ENCODE peak calls at places on chromosome 14, in four cellular contexts. W, E, Q and H are unnamed samples.

GRCh38 chr14:20714593-20715250 is 26.2 kb downstream of the ANG start:
- DNase-seq in W (no peak), E (no peak), Q (no peak), H (peak)

GRCh38 chr14:104424406-104425072 is 155.0 kb upstream of the C14orf180 start:
- DNase-seq in W (peak), E (no peak), Q (peak), H (no peak)

GRCh38 chr14:28635387-28635786 is 131.2 kb upstream of the FOXG1 start:
- DNase-seq in W (peak), E (no peak), Q (no peak), H (no peak)

GRCh38 chr14:20624495-20625070 is 16.9 kb downstream of the OR6S1 start:
- DNase-seq in W (no peak), E (no peak), Q (peak), H (peak)

GRCh38 chr14:31927348-31927826 is 149.7 kb upstream of the ARHGAP5 start:
- DNase-seq in W (no peak), E (no peak), Q (no peak), H (peak)

GRCh38 chr14:71942904-71943694 is 10.9 kb downstream of the RGS6 start:
- DNase-seq in W (no peak), E (no peak), Q (no peak), H (no peak)

GRCh38 chr14:60331201-60332045 is 82.4 kb downstream of the PPM1A start:
- DNase-seq in W (peak), E (peak), Q (peak), H (no peak)

GRCh38 chr14:68462683-68463082 is 330.2 kb downstream of the ZFP36L1 start:
- DNase-seq in W (no peak), E (no peak), Q (no peak), H (no peak)

GRCh38 chr14:88195676-88196075 is 127.4 kb downstream of the KCNK10 start:
- DNase-seq in W (no peak), E (no peak), Q (peak), H (no peak)

GRCh38 chr14:65096323-65097089 is 5.8 kb downstream of the MAX start:
- DNase-seq in W (no peak), E (no peak), Q (no peak), H (no peak)

GRCh38 chr14:69048456-69048855 is 69.4 kb upstream of the ACTN1 start:
- DNase-seq in W (peak), E (no peak), Q (no peak), H (no peak)

GRCh38 chr14:69775012-69775411 is 8.1 kb downstream of the SRSF5 start:
- DNase-seq in W (no peak), E (no peak), Q (no peak), H (no peak)

GRCh38 chr14:74511966-74512365 is 18.4 kb downstream of the ISCA2 start:
- DNase-seq in W (no peak), E (no peak), Q (no peak), H (no peak)

GRCh38 chr14:91258021-91258618 is 13.6 kb upstream of the GPR68 start:
- DNase-seq in W (no peak), E (no peak), Q (no peak), H (peak)

GRCh38 chr14:105492051-105492965 is 1.3 kb downstream of the TEDC1 start:
- DNase-seq in W (no peak), E (no peak), Q (no peak), H (no peak)

GRCh38 chr14:95044463-95045254 is 112.7 kb downstream of the DICER1 start:
- DNase-seq in W (no peak), E (no peak), Q (peak), H (no peak)

GRCh38 chr14:52793061-52793460 is 1.7 kb upstream of the GNPNAT1 start:
- DNase-seq in W (no peak), E (no peak), Q (no peak), H (no peak)

GRCh38 chr14:57865066-57865449 is 834 bp downstream of the SLC35F4 start:
- DNase-seq in W (no peak), E (no peak), Q (no peak), H (no peak)

GRCh38 chr14:71143391-71144290 is 236.4 kb downstream of the PCNX1 start:
- DNase-seq in W (no peak), E (peak), Q (no peak), H (peak)

GRCh38 chr14:102352213-102352612 is 10.5 kb downstream of the CINP start:
- DNase-seq in W (no peak), E (no peak), Q (no peak), H (no peak)

GRCh38 chr14:50333010-50333409 is 20.9 kb downstream of the DMAC2L start:
- DNase-seq in W (no peak), E (no peak), Q (no peak), H (peak)

GRCh38 chr14:49634547-49635334 is at the start of gene DNAAF2:
- DNase-seq in W (peak), E (peak), Q (peak), H (no peak)

GRCh38 chr14:102591372-102591943 is 991 bp upstream of the RCOR1 start:
- DNase-seq in W (peak), E (no peak), Q (peak), H (no peak)